ENCODE peak calls at places on chromosomes 7 and 10, in seven cellular contexts. One of them, this sample, is unnamed. For H3K9me3, the result is how much of the 10 kb centered on the place peaks cover.

GRCh38 chr7:30922596-30922995 is 10.9 kb downstream of the AQP1 start:
- DNase-seq in heart left ventricle: peak
- DNase-seq in CD4-positive, CD25-positive, alpha-beta regulatory T cell: no peak
- DNase-seq in DND-41: no peak
- DNase-seq in A549: no peak
- DNase-seq in lower lobe of right lung: peak
- DNase-seq in OCI-LY7: no peak
- DNase-seq in this sample: peak

GRCh38 chr7:55775051-55775420 is 87.5 kb downstream of the SEPTIN14 start:
- DNase-seq in heart left ventricle: no peak
- DNase-seq in CD4-positive, CD25-positive, alpha-beta regulatory T cell: no peak
- DNase-seq in DND-41: no peak
- DNase-seq in A549: no peak
- DNase-seq in lower lobe of right lung: no peak
- DNase-seq in OCI-LY7: no peak
- DNase-seq in this sample: no peak

GRCh38 chr10:30829921-30830671 is 200.5 kb upstream of the LYZL2 start:
- DNase-seq in heart left ventricle: no peak
- DNase-seq in CD4-positive, CD25-positive, alpha-beta regulatory T cell: no peak
- DNase-seq in DND-41: no peak
- DNase-seq in A549: no peak
- DNase-seq in lower lobe of right lung: no peak
- DNase-seq in OCI-LY7: no peak
- DNase-seq in this sample: no peak

GRCh38 chr7:157016352-157017041 is 6.0 kb upstream of the MNX1 start:
- DNase-seq in heart left ventricle: no peak
- DNase-seq in CD4-positive, CD25-positive, alpha-beta regulatory T cell: no peak
- DNase-seq in DND-41: peak
- DNase-seq in A549: no peak
- DNase-seq in lower lobe of right lung: no peak
- DNase-seq in OCI-LY7: peak
- DNase-seq in this sample: no peak

GRCh38 chr7:91193141-91193540 is 71.1 kb upstream of the FZD1 start:
- DNase-seq in heart left ventricle: no peak
- DNase-seq in CD4-positive, CD25-positive, alpha-beta regulatory T cell: no peak
- DNase-seq in DND-41: no peak
- DNase-seq in A549: no peak
- DNase-seq in lower lobe of right lung: no peak
- DNase-seq in OCI-LY7: no peak
- DNase-seq in this sample: no peak

GRCh38 chr10:71307469-71308085 is 11.5 kb upstream of the SLC29A3 start:
- DNase-seq in heart left ventricle: no peak
- DNase-seq in CD4-positive, CD25-positive, alpha-beta regulatory T cell: no peak
- DNase-seq in DND-41: no peak
- DNase-seq in A549: no peak
- DNase-seq in lower lobe of right lung: no peak
- DNase-seq in OCI-LY7: no peak
- DNase-seq in this sample: no peak

GRCh38 chr10:52818019-52818418 is 45.4 kb upstream of the MBL2 start:
- DNase-seq in heart left ventricle: no peak
- DNase-seq in CD4-positive, CD25-positive, alpha-beta regulatory T cell: no peak
- DNase-seq in DND-41: peak
- DNase-seq in A549: no peak
- DNase-seq in lower lobe of right lung: no peak
- DNase-seq in OCI-LY7: peak
- DNase-seq in this sample: no peak

GRCh38 chr7:45077579-45077978 is 11.2 kb downstream of the NACAD start:
- DNase-seq in heart left ventricle: no peak
- DNase-seq in CD4-positive, CD25-positive, alpha-beta regulatory T cell: no peak
- DNase-seq in DND-41: no peak
- DNase-seq in A549: no peak
- DNase-seq in lower lobe of right lung: no peak
- DNase-seq in OCI-LY7: no peak
- DNase-seq in this sample: no peak

GRCh38 chr7:105808703-105809590 is 67.5 kb downstream of the ATXN7L1 start:
- DNase-seq in heart left ventricle: no peak
- DNase-seq in CD4-positive, CD25-positive, alpha-beta regulatory T cell: peak
- DNase-seq in DND-41: no peak
- DNase-seq in A549: no peak
- DNase-seq in lower lobe of right lung: peak
- DNase-seq in OCI-LY7: peak
- DNase-seq in this sample: no peak

GRCh38 chr10:5434017-5434753 is 21.8 kb downstream of the NET1 start:
- DNase-seq in heart left ventricle: no peak
- DNase-seq in CD4-positive, CD25-positive, alpha-beta regulatory T cell: peak
- DNase-seq in DND-41: no peak
- DNase-seq in A549: peak
- DNase-seq in lower lobe of right lung: no peak
- DNase-seq in OCI-LY7: peak
- DNase-seq in this sample: no peak

GRCh38 chr10:74875966-74876365 is 49.6 kb downstream of the KAT6B start:
- DNase-seq in heart left ventricle: no peak
- DNase-seq in CD4-positive, CD25-positive, alpha-beta regulatory T cell: no peak
- DNase-seq in DND-41: no peak
- DNase-seq in A549: peak
- DNase-seq in lower lobe of right lung: no peak
- DNase-seq in OCI-LY7: no peak
- DNase-seq in this sample: no peak

GRCh38 chr10:89301721-89302445 is at the start of gene IFIT2:
- DNase-seq in heart left ventricle: peak
- DNase-seq in CD4-positive, CD25-positive, alpha-beta regulatory T cell: peak
- DNase-seq in DND-41: peak
- DNase-seq in A549: peak
- DNase-seq in lower lobe of right lung: no peak
- DNase-seq in OCI-LY7: peak
- DNase-seq in this sample: peak

GRCh38 chr10:61974611-61975010 is 73.1 kb downstream of the ARID5B start:
- DNase-seq in heart left ventricle: peak
- DNase-seq in CD4-positive, CD25-positive, alpha-beta regulatory T cell: no peak
- DNase-seq in DND-41: no peak
- DNase-seq in A549: no peak
- DNase-seq in lower lobe of right lung: no peak
- DNase-seq in OCI-LY7: peak
- DNase-seq in this sample: peak

GRCh38 chr10:131948501-131948900 is 33.2 kb downstream of the BNIP3 start:
- DNase-seq in heart left ventricle: no peak
- DNase-seq in CD4-positive, CD25-positive, alpha-beta regulatory T cell: no peak
- DNase-seq in DND-41: no peak
- DNase-seq in A549: no peak
- DNase-seq in lower lobe of right lung: no peak
- DNase-seq in OCI-LY7: no peak
- DNase-seq in this sample: no peak

GRCh38 chr7:77698042-77698625 is 1.9 kb downstream of the RSBN1L start:
- DNase-seq in heart left ventricle: no peak
- DNase-seq in CD4-positive, CD25-positive, alpha-beta regulatory T cell: no peak
- DNase-seq in DND-41: no peak
- DNase-seq in A549: no peak
- DNase-seq in lower lobe of right lung: no peak
- DNase-seq in OCI-LY7: peak
- DNase-seq in this sample: no peak

DNA sequence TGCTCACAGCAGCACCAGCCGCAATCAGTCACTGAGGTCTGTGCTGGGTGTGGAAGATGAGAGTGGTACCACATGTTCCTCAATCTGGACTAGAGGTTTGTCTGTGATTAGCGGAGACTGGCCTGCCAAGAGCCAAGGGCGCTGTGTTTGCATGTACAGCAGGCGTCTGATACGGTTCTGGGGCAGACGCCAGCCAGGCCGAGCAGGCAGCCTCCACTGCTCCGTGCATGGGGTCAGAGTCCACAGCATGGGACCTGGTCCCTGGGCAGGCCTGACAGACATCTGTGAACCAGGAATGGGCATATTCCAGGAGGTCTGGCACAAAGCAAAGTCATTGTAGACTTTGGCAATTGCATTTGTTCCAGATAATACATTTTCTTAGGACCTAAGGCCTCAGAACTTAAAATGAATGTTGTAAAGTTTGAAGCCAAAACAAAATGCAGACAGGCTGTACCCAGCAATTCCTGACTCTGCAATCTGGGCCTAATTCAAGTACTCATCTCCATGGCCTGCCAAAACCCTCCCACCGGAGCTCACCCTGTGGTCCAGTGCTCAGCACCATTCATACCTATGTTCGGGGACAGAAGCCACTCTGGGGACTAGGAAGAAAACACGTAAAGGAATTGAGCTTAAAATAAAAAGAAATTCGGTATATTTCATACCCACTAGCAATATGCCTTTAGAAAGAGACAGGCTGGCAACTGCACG is 50.0 kb upstream of the FAM20C start:
- DNase-seq in heart left ventricle: peak
- DNase-seq in CD4-positive, CD25-positive, alpha-beta regulatory T cell: no peak
- DNase-seq in DND-41: no peak
- DNase-seq in A549: no peak
- DNase-seq in lower lobe of right lung: no peak
- DNase-seq in OCI-LY7: no peak
- DNase-seq in this sample: peak
- H3K27ac ChIP-seq in heart left ventricle: peak
- H3K27ac ChIP-seq in CD4-positive, CD25-positive, alpha-beta regulatory T cell: no peak
- H3K27ac ChIP-seq in DND-41: no peak
- H3K27ac ChIP-seq in A549: no peak
- H3K27ac ChIP-seq in lower lobe of right lung: peak
- H3K27ac ChIP-seq in OCI-LY7: no peak
- H3K27ac ChIP-seq in this sample: peak

DNA sequence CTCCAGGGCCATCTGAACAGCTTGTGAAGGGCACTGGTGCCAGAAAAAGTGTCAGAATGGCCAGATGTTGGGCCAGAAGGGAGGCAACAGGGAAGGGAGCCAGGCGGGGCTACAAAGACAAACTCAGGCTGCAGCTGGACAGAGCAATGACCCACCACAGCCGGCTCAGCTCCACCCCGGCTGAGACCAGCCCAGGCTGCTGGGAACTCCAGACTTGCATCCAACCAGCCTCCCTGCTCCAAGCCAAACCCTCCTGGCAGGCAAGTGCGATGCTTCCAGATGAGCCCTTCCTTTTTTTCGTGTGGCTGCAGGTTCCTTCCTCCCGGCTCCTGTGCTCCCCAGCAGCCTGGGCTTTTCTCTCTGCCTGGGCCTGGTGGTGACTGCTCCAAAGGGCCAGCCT is 466.9 kb downstream of the PTPRN2 start:
- DNase-seq in heart left ventricle: no peak
- DNase-seq in CD4-positive, CD25-positive, alpha-beta regulatory T cell: no peak
- DNase-seq in DND-41: no peak
- DNase-seq in A549: no peak
- DNase-seq in lower lobe of right lung: no peak
- DNase-seq in OCI-LY7: no peak
- DNase-seq in this sample: peak
- H3K9me3 ChIP-seq in heart left ventricle: under half
- H3K9me3 ChIP-seq in CD4-positive, CD25-positive, alpha-beta regulatory T cell: under half
- H3K9me3 ChIP-seq in DND-41: under half
- H3K9me3 ChIP-seq in A549: under half
- H3K9me3 ChIP-seq in lower lobe of right lung: under half
- H3K9me3 ChIP-seq in OCI-LY7: under half
- H3K9me3 ChIP-seq in this sample: half or more

GRCh38 chr10:11379771-11380170 is 231.7 kb downstream of the USP6NL start:
- DNase-seq in heart left ventricle: no peak
- DNase-seq in CD4-positive, CD25-positive, alpha-beta regulatory T cell: no peak
- DNase-seq in DND-41: no peak
- DNase-seq in A549: no peak
- DNase-seq in lower lobe of right lung: no peak
- DNase-seq in OCI-LY7: no peak
- DNase-seq in this sample: no peak

GRCh38 chr10:11381511-11381910 is 229.9 kb downstream of the USP6NL start:
- DNase-seq in heart left ventricle: no peak
- DNase-seq in CD4-positive, CD25-positive, alpha-beta regulatory T cell: no peak
- DNase-seq in DND-41: no peak
- DNase-seq in A549: no peak
- DNase-seq in lower lobe of right lung: no peak
- DNase-seq in OCI-LY7: no peak
- DNase-seq in this sample: no peak

GRCh38 chr10:11382187-11382586 is 229.3 kb downstream of the USP6NL start:
- DNase-seq in heart left ventricle: no peak
- DNase-seq in CD4-positive, CD25-positive, alpha-beta regulatory T cell: no peak
- DNase-seq in DND-41: no peak
- DNase-seq in A549: no peak
- DNase-seq in lower lobe of right lung: no peak
- DNase-seq in OCI-LY7: no peak
- DNase-seq in this sample: no peak

GRCh38 chr10:11378835-11379234 is 232.6 kb downstream of the USP6NL start:
- DNase-seq in heart left ventricle: peak
- DNase-seq in CD4-positive, CD25-positive, alpha-beta regulatory T cell: no peak
- DNase-seq in DND-41: no peak
- DNase-seq in A549: no peak
- DNase-seq in lower lobe of right lung: no peak
- DNase-seq in OCI-LY7: no peak
- DNase-seq in this sample: peak

DNA sequence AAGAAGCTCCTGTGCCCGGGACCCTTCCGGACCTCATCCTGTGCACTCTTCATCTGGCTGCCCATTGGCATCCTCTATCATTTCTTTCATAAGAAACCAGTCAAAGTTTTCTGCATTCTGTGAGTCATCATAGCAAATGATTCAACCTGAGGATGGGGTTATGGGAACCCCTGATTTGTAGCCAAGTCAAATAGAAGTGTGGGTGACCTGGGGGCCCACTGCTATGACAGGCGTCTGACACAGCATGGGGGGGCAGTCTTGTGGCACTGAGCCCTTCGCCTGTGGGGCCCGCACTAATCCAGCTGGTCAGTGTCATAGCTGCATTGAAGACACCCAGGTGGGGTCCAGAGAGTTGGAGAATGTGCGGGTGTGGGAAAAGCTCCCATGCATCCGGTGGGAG is 230.4 kb downstream of the USP6NL start:
- DNase-seq in heart left ventricle: no peak
- DNase-seq in CD4-positive, CD25-positive, alpha-beta regulatory T cell: no peak
- DNase-seq in DND-41: no peak
- DNase-seq in A549: no peak
- DNase-seq in lower lobe of right lung: no peak
- DNase-seq in OCI-LY7: no peak
- DNase-seq in this sample: no peak
- H3K4me3 ChIP-seq in heart left ventricle: no peak
- H3K4me3 ChIP-seq in CD4-positive, CD25-positive, alpha-beta regulatory T cell: no peak
- H3K4me3 ChIP-seq in DND-41: no peak
- H3K4me3 ChIP-seq in A549: no peak
- H3K4me3 ChIP-seq in lower lobe of right lung: no peak
- H3K4me3 ChIP-seq in OCI-LY7: no peak
- H3K4me3 ChIP-seq in this sample: no peak

GRCh38 chr10:81603106-81603620 is 271.8 kb upstream of the NRG3 start:
- DNase-seq in heart left ventricle: no peak
- DNase-seq in CD4-positive, CD25-positive, alpha-beta regulatory T cell: no peak
- DNase-seq in DND-41: no peak
- DNase-seq in A549: no peak
- DNase-seq in lower lobe of right lung: no peak
- DNase-seq in OCI-LY7: no peak
- DNase-seq in this sample: no peak

GRCh38 chr10:81594991-81595390 is 280.0 kb upstream of the NRG3 start:
- DNase-seq in heart left ventricle: no peak
- DNase-seq in CD4-positive, CD25-positive, alpha-beta regulatory T cell: no peak
- DNase-seq in DND-41: no peak
- DNase-seq in A549: no peak
- DNase-seq in lower lobe of right lung: no peak
- DNase-seq in OCI-LY7: no peak
- DNase-seq in this sample: no peak

DNA sequence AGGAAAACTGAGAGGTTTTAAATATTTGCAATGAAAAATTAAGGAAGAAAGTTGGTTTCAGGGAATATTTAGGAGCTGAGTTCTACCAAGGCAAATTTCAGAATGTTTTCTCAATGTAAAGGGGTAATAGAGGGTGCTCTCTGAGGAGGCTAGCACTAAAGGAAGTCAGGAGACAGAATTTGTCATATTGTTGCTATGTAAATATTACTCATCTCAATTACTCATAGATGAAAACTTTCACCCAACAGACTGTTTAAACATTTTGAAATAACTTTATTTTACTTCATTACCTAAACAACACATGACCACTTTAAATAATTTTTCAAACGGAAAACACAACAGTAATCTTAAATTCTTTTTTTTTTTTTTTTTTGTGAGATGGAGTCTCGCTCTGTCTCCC is 274.8 kb upstream of the NRG3 start:
- DNase-seq in heart left ventricle: no peak
- DNase-seq in CD4-positive, CD25-positive, alpha-beta regulatory T cell: no peak
- DNase-seq in DND-41: no peak
- DNase-seq in A549: peak
- DNase-seq in lower lobe of right lung: no peak
- DNase-seq in OCI-LY7: no peak
- DNase-seq in this sample: no peak
- H3K27ac ChIP-seq in heart left ventricle: no peak
- H3K27ac ChIP-seq in CD4-positive, CD25-positive, alpha-beta regulatory T cell: no peak
- H3K27ac ChIP-seq in DND-41: no peak
- H3K27ac ChIP-seq in A549: no peak
- H3K27ac ChIP-seq in lower lobe of right lung: no peak
- H3K27ac ChIP-seq in OCI-LY7: no peak
- H3K27ac ChIP-seq in this sample: no peak

This sample was measured in left ventricle myocardium inferior.